ENCODE peak calls at places on chromosomes 11 and 22, in nine cellular contexts. E is AG08395; H is islet precursor cell; B is EL; G is AG10803; F is effector memory CD4-positive, alpha-beta T cell; U is MV-4-11; K is D341Med; Q is stimulated activated CD4-positive, alpha-beta T cell treated with anti-CD3 and anti-CD28 coated beads, Interleukin-12 subunit alpha, Interleukin-12 subunit beta, amount 100 ng/mL, for 4 hours. L is an unnamed sample.

GRCh38 chr11:1565173-1565903 is 6.7 kb downstream of the DUSP8 start:
- DNase-seq in E (no peak), H (no peak), B (no peak), G (no peak), F (no peak), U (no peak), K (no peak), Q (no peak), L (no peak)

GRCh38 chr22:43396934-43397457 is 14.8 kb upstream of the MPPED1 start:
- DNase-seq in E (no peak), H (no peak), B (no peak), G (no peak), F (no peak), U (no peak), K (no peak), Q (no peak), L (no peak)

GRCh38 chr22:20464096-20464614 is 26.5 kb upstream of the SCARF2 start:
- DNase-seq in E (no peak), H (no peak), B (no peak), G (no peak), F (peak), U (no peak), K (no peak), Q (peak), L (peak)

GRCh38 chr11:4480577-4481539 is 1.6 kb upstream of the OR52K1 start:
- DNase-seq in E (peak), H (peak), B (peak), G (peak), F (no peak), U (no peak), K (no peak), Q (no peak), L (no peak)

GRCh38 chr11:212150-213100 is 4.9 kb downstream of the RIC8A start:
- DNase-seq in E (no peak), H (no peak), B (no peak), G (no peak), F (no peak), U (no peak), K (no peak), Q (no peak), L (no peak)

GRCh38 chr11:106463154-106463553 is 385.7 kb downstream of the AASDHPPT start:
- DNase-seq in E (no peak), H (no peak), B (no peak), G (no peak), F (no peak), U (no peak), K (peak), Q (no peak), L (no peak)

GRCh38 chr11:77113382-77114088 is 10.9 kb downstream of the OMP start:
- DNase-seq in E (peak), H (no peak), B (peak), G (peak), F (no peak), U (no peak), K (peak), Q (no peak), L (no peak)

GRCh38 chr11:35583126-35583525 is 35.1 kb upstream of the FJX1 start:
- DNase-seq in E (peak), H (no peak), B (peak), G (peak), F (no peak), U (no peak), K (no peak), Q (no peak), L (no peak)

GRCh38 chr11:3905080-3905953 is 49.9 kb downstream of the STIM1 start:
- DNase-seq in E (peak), H (peak), B (peak), G (peak), F (peak), U (peak), K (no peak), Q (peak), L (peak)

GRCh38 chr22:23419931-23420330 is 160.2 kb downstream of the IGLL1 start:
- DNase-seq in E (no peak), H (no peak), B (no peak), G (no peak), F (no peak), U (no peak), K (no peak), Q (no peak), L (no peak)

GRCh38 chr11:16883179-16883578 is 131.0 kb downstream of the PLEKHA7 start:
- DNase-seq in E (no peak), H (no peak), B (peak), G (no peak), F (no peak), U (peak), K (no peak), Q (no peak), L (no peak)

L was measured in effector CD4-positive, alpha-beta T cell.